ENCODE peak calls at places on chromosomes 7 and 10, in seven cellular contexts. P, J, Y, T, Q, I and C are unnamed samples. For H3K27me3, the result is how much of the 10 kb centered on the place peaks cover.

GRCh38 chr7:130831817-130832481 is 97.9 kb upstream of the KLF14 start:
- DNase-seq in P (peak), J (peak), Y (peak), T (no peak), Q (no peak), I (peak), C (peak)

GRCh38 chr7:149175150-149175549 is 20.2 kb upstream of the ZNF282 start:
- DNase-seq in P (no peak), J (no peak), Y (no peak), T (no peak), Q (no peak), I (no peak), C (no peak)

GRCh38 chr7:101814996-101815825 is 2.2 kb upstream of the CUX1 start:
- DNase-seq in P (no peak), J (peak), Y (peak), T (no peak), Q (peak), I (peak), C (no peak)

GRCh38 chr7:17126413-17127374 is 171.8 kb upstream of the AHR start:
- DNase-seq in P (no peak), J (peak), Y (peak), T (no peak), Q (no peak), I (no peak), C (no peak)

GRCh38 chr10:84525120-84525806 is 196.9 kb downstream of the CCSER2 start:
- DNase-seq in P (no peak), J (no peak), Y (no peak), T (no peak), Q (no peak), I (peak), C (peak)

GRCh38 chr10:22560391-22561239 is 153.8 kb downstream of the PIP4K2A start:
- DNase-seq in P (peak), J (no peak), Y (no peak), T (no peak), Q (no peak), I (no peak), C (no peak)

GRCh38 chr7:154946166-154946565 is 56.8 kb downstream of the PAXIP1 start:
- DNase-seq in P (no peak), J (no peak), Y (no peak), T (no peak), Q (no peak), I (no peak), C (no peak)

GRCh38 chr10:35822316-35822715 is 180.2 kb upstream of the FZD8 start:
- DNase-seq in P (no peak), J (peak), Y (peak), T (peak), Q (peak), I (no peak), C (peak)

GRCh38 chr10:58358314-58358933 is 23.6 kb downstream of the UBE2D1 start:
- DNase-seq in P (no peak), J (no peak), Y (no peak), T (no peak), Q (no peak), I (no peak), C (no peak)

GRCh38 chr10:112535432-112536038 is 88.5 kb downstream of the VTI1A start:
- DNase-seq in P (no peak), J (peak), Y (peak), T (no peak), Q (no peak), I (no peak), C (no peak)

GRCh38 chr7:148793590-148793989 is 90.5 kb downstream of the EZH2 start:
- DNase-seq in P (no peak), J (no peak), Y (no peak), T (no peak), Q (no peak), I (no peak), C (no peak)

GRCh38 chr7:94655884-94656657 is at the start of gene SGCE:
- DNase-seq in P (peak), J (peak), Y (peak), T (peak), Q (peak), I (peak), C (peak)

GRCh38 chr10:124647421-124648130 is 96.6 kb downstream of the FAM53B start:
- DNase-seq in P (no peak), J (peak), Y (peak), T (no peak), Q (no peak), I (peak), C (peak)

GRCh38 chr7:127332884-127333283 is 59.6 kb downstream of the ZNF800 start:
- DNase-seq in P (no peak), J (no peak), Y (no peak), T (no peak), Q (no peak), I (no peak), C (no peak)

DNA sequence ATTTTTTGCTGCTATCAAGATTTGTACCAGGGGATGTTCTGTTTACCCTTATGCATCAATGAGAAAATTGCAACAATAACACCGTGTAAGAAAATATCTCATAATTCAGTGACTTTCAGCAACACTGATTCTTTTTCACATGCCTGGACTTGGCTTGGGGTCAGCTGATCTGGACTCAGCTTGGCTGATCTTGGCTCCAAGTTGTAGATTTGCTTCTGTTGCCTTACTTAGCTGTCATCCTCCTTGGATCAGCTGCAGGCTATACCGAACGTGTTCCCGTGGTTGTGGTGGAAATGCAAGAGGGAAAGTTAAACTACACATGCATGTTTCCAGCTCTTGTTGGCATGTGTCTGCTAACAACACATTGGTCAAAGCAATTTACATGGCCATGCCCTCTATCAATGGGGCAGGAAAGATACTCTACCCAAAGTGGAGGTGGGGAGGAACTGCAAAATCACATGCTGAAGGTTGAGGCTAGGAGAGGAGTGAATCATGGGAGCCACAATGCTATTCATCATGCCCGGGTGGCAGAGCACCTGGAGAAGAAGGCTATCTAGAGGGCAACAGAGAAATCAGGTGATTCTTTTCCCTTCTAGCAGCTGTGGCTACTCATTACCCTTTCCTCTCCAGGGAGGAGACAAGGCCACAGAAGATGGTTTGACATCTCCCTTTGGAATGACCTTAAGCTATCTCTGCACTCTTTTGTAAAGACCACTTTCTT is 1276.3 kb upstream of the AUTS2 start:
- DNase-seq in P (no peak), J (no peak), Y (no peak), T (no peak), Q (no peak), I (no peak), C (no peak)
- H2AK5ac ChIP-seq in P (no peak), J (no peak), Y (no peak), T (no peak), Q (no peak), I (no peak), C (no peak)

DNA sequence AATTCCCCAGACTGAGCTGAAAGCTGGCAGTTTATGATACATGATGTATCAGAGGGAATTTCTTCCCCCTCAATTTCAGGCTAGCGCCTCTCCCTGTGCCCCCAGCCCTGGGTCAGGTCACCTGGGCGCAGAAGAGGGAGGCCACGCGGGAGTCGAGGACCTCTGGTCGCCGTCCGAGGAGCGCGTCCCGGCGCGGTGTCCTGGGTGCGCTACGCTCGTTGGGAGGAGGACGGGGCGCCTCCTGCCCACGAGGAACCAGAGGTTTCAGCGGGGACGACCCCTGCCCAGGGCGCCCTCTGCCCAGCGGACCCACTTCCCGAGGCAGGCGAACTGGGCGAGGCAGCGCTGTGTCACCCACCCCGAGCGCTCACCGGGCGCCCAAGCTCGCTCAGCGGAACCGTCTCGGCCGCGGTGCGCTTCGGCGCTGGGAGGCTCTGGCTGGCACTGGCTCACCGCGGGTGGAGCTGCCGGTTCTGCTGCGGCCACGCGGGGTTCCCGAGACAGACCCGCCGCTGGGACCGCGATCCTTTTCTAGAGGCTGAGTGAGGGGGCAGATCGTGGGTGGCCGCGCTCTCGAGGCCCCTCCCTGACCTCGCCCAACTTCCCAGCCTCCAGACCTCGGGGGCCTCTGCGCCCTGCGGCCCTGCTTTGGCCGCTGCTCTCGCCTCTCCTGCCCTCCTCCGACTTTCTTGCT is at the start of gene FAM237B:
- DNase-seq in P (peak), J (no peak), Y (peak), T (no peak), Q (peak), I (no peak), C (peak)
- H3K27me3 ChIP-seq in P (under half), J (under half), Y (under half), T (under half), Q (under half), I (under half), C (under half)

DNA sequence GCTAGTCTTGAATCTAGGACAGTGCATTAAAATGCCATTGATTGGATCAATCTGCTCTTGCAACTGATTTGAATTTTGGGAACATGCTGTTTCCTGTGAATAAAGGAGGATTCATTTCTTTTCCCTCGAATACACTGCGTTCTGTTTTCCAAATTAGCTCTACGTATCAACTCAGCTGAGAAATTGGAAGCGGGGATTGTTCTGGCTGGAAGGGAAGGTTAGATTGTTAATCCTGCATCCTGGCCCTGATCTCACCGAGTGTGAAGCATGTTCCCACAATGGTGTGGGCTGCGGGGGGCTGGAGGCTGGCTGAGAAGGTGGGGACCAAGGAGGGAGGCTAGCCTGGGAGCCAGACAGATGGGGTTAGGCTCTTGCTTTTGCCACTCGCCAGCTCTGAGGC is 17.6 kb downstream of the HTRA1 start:
- DNase-seq in P (no peak), J (no peak), Y (no peak), T (no peak), Q (no peak), I (no peak), C (no peak)
- H2AK5ac ChIP-seq in P (no peak), J (no peak), Y (no peak), T (no peak), Q (no peak), I (no peak), C (no peak)

GRCh38 chr10:59388577-59388976 is 26.2 kb upstream of the FAM13C start:
- DNase-seq in P (no peak), J (no peak), Y (no peak), T (no peak), Q (no peak), I (no peak), C (peak)
- H3K27me3 ChIP-seq in P (under half), J (under half), Y (under half), T (under half), Q (under half), I (under half), C (under half)

GRCh38 chr7:29972315-29972669 is 17.3 kb downstream of the SCRN1 start:
- DNase-seq in P (no peak), J (no peak), Y (no peak), T (no peak), Q (no peak), I (no peak), C (no peak)
- H2AK5ac ChIP-seq in P (no peak), J (no peak), Y (no peak), T (no peak), Q (no peak), I (no peak), C (no peak)